ENCODE peak calls at places on chromosome 11, in four cellular contexts. E is fibroblast of lung, B is pancreas, K is Peyer's patch. P is an unnamed sample.

GRCh38 chr11:20374746-20375305 is 11.3 kb downstream of the HTATIP2 start:
- DNase-seq in K (no peak), B (no peak), E (peak; percentile 32), P (no peak)

GRCh38 chr11:11931461-11932055 is 76.9 kb downstream of the DKK3 start:
- DNase-seq in E (peak; percentile 68), K (no peak), B (no peak), P (no peak)

GRCh38 chr11:42777776-42778175 is 534.0 kb upstream of the API5 start:
- DNase-seq in E (no peak), K (no peak), B (no peak), P (no peak)

GRCh38 chr11:126332221-126332711 is 23.2 kb upstream of the ST3GAL4 start:
- DNase-seq in E (peak; percentile 88), K (no peak), B (no peak), P (no peak)

GRCh38 chr11:2886191-2886894 is 768 bp upstream of the CDKN1C start:
- DNase-seq in K (no peak), B (peak; percentile 36), E (peak; percentile 35), P (peak; percentile 87)

GRCh38 chr11:59145534-59145933 is 2.9 kb downstream of the FAM111A start:
- DNase-seq in K (no peak), B (no peak), E (no peak), P (no peak)

GRCh38 chr11:71201936-71202597 is 50.3 kb downstream of the SHANK2 start:
- DNase-seq in B (no peak), E (no peak), K (no peak), P (no peak)

GRCh38 chr11:16791494-16791961 is 53.1 kb downstream of the C11orf58 start:
- DNase-seq in B (no peak), K (no peak), E (peak; percentile 98), P (no peak)

GRCh38 chr11:2271327-2272240 is 1.2 kb upstream of the ASCL2 start:
- DNase-seq in B (no peak), K (peak; percentile 9), E (no peak), P (no peak)

GRCh38 chr11:125370561-125371389 is 125.3 kb downstream of the FEZ1 start:
- DNase-seq in K (no peak), E (no peak), B (no peak), P (peak; percentile 66)

GRCh38 chr11:11450744-11451362 is 97.8 kb upstream of the CSNK2A3 start:
- DNase-seq in B (no peak), K (no peak), E (peak; percentile 79), P (no peak)

GRCh38 chr11:17986007-17986710 is 26.7 kb downstream of the SERGEF start:
- DNase-seq in K (no peak), B (no peak), E (peak; percentile 83), P (peak; percentile 41)

GRCh38 chr11:66739983-66740382 is 11.0 kb upstream of the SPTBN2 start:
- DNase-seq in E (peak; percentile 55), B (no peak), K (no peak), P (no peak)

GRCh38 chr11:104390696-104391095 is 226.7 kb upstream of the PDGFD start:
- DNase-seq in B (no peak), E (peak; percentile 91), K (no peak), P (no peak)

GRCh38 chr11:97814325-97814959 is 1206.3 kb upstream of the CNTN5 start:
- DNase-seq in E (no peak), K (no peak), B (no peak), P (no peak)

GRCh38 chr11:113668255-113668654 is 37.9 kb downstream of the TMPRSS5 start:
- DNase-seq in E (peak; percentile 45), K (no peak), B (no peak), P (no peak)

GRCh38 chr11:77611921-77612320 is 22.2 kb downstream of the AQP11 start:
- DNase-seq in K (no peak), B (no peak), E (no peak), P (no peak)

GRCh38 chr11:106619320-106619990 is 398.8 kb downstream of the GUCY1A2 start:
- DNase-seq in E (no peak), K (no peak), B (no peak), P (no peak)

GRCh38 chr11:65424200-65425104 is 1.9 kb downstream of the NEAT1 start:
- DNase-seq in K (no peak), B (peak; percentile 70), E (peak; percentile 47), P (no peak)

GRCh38 chr11:112297248-112297866 is 36.7 kb upstream of the PLET1 start:
- DNase-seq in B (no peak), K (no peak), E (no peak), P (no peak)

GRCh38 chr11:8336356-8337114 is 72.9 kb upstream of the LMO1 start:
- DNase-seq in E (no peak), K (no peak), B (no peak), P (no peak)

GRCh38 chr11:133506023-133506422 is 26.3 kb downstream of the OPCML start:
- DNase-seq in E (no peak), K (no peak), B (no peak), P (no peak)

GRCh38 chr11:97461934-97462333 is 1072.1 kb downstream of the JRKL start:
- DNase-seq in K (no peak), B (no peak), E (no peak), P (no peak)

DNA sequence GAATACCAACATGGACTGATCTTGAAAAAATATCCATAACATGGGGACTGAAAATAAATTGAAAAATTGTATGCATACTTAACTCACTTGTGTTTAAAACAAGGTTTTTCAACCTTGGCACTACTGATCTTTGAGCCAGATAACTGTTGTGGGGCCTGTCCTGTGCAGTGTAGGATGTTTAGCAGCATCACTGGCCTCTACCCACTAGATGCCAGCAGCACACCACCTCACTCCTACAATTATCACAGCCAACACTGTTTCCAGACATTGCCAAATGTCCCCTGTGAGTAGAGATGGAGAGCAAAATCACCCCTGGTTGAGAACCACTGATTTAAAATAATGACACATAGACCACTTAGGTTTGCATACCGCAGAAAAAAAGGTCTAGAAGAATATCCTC is 45.0 kb upstream of the SLC1A2 start:
- DNase-seq in B (no peak), K (no peak), E (peak; percentile 16), P (no peak)
- TF ChIP-seq CTCF in B (no peak), K (no peak), E (no peak), P (no peak)

GRCh38 chr11:128547946-128548654 is 39.3 kb downstream of the ETS1 start:
- DNase-seq in E (no peak), K (no peak), B (no peak), P (no peak)
- H3K4me3 ChIP-seq in E (no peak overlapping the region), K (peak overlapping the region; percentile 40), B (peak overlapping the region; percentile 36), P (peak overlapping the region; percentile 40)

GRCh38 chr11:93741094-93741881 is at the start of the genes C11orf54 and TAF1D:
- DNase-seq in E (peak; percentile 96), B (peak; percentile 99), K (peak; percentile 97), P (peak; percentile 97)

GRCh38 chr11:93743316-93743715 is 1.8 kb downstream of the C11orf54 start:
- DNase-seq in K (no peak), B (no peak), E (no peak), P (no peak)

GRCh38 chr11:93741882-93742226 is 382 bp downstream of the C11orf54 start:
- DNase-seq in E (peak; percentile 67), B (peak; percentile 71), K (no peak), P (peak; percentile 43)

GRCh38 chr11:93747122-93747521 is 5.7 kb downstream of the C11orf54 start:
- DNase-seq in K (no peak), B (no peak), E (no peak), P (no peak)

DNA sequence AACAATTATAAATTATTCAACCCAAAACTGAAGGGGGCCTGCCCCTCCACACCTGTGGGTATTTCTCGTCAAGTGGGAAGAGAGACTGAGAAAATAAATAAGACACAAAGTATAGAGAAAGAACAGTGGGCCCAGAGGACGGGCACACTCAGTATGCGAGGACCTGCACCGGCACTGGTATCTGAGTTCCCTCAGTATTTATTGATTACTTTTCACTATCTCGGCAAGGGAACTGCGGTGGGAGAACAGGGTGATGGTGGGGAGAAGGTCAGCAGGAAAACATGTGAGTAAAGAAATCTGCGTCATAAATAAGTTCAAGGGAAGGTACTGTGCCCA is 3.2 kb downstream of the C11orf54 start:
- DNase-seq in K (no peak), E (no peak), B (no peak), P (no peak)
- H3K4me1 ChIP-seq in K (no peaks in the 10 kb centered on the region), E (no peaks in the 10 kb centered on the region), B (peaks cover 26% of the 10 kb centered on the region), P (peaks cover 2% of the 10 kb centered on the region)

GRCh38 chr11:22920939-22921565 is 60.8 kb upstream of the CCDC179 start:
- DNase-seq in E (peak; percentile 45), K (no peak), B (peak; percentile 48), P (no peak)
- TF ChIP-seq CTCF in E (peak; percentile 72), K (peak; percentile 43), B (peak; percentile 69), P (peak; percentile 25)

GRCh38 chr11:45959851-45960250 is 37.4 kb downstream of the LARGE2 start:
- DNase-seq in K (no peak), B (no peak), E (peak; percentile 82), P (no peak)
- H3K4me3 ChIP-seq in K (no peak overlapping the region), B (no peak overlapping the region), E (no peak overlapping the region), P (no peak overlapping the region)

GRCh38 chr11:62559204-62559603 is 12.6 kb upstream of the AHNAK start:
- DNase-seq in E (no peak), K (no peak), B (no peak), P (no peak)
- H3K4me1 ChIP-seq in E (peaks cover 41% of the 10 kb centered on the region), K (peaks cover 32% of the 10 kb centered on the region), B (peaks cover 7% of the 10 kb centered on the region), P (peaks cover 35% of the 10 kb centered on the region)

GRCh38 chr11:101848262-101848661 is 66.5 kb upstream of the CEP126 start:
- DNase-seq in B (no peak), E (no peak), K (no peak), P (no peak)
- TF ChIP-seq CTCF in B (peak; percentile 17), E (no peak), K (peak; percentile 43), P (no peak)